ENCODE peak calls at places on chromosomes 7 and 10, in four cellular contexts. L, E, G and F are unnamed samples.

GRCh38 chr7:2990949-2991470 is 52.7 kb downstream of the CARD11 start:
- DNase-seq in L (no peak), E (no peak), G (no peak), F (no peak)

GRCh38 chr7:151817981-151818673 is 58.8 kb downstream of the PRKAG2 start:
- DNase-seq in L (no peak), E (no peak), G (no peak), F (no peak)

GRCh38 chr10:100014129-100014762 is 4.5 kb upstream of the DNMBP start:
- DNase-seq in L (no peak), E (no peak), G (no peak), F (no peak)

GRCh38 chr10:36700123-36700522 is 425.3 kb upstream of the ANKRD30A start:
- DNase-seq in L (no peak), E (no peak), G (no peak), F (no peak)

GRCh38 chr7:91940171-91940570 is 491 bp upstream of the AKAP9 start:
- DNase-seq in L (no peak), E (no peak), G (no peak), F (no peak)

GRCh38 chr10:33211123-33211878 is 123.2 kb downstream of the NRP1 start:
- DNase-seq in L (peak; percentile 67), E (no peak), G (no peak), F (peak; percentile 85)

GRCh38 chr10:8380833-8381491 is 326.5 kb downstream of the GATA3 start:
- DNase-seq in L (no peak), E (no peak), G (no peak), F (no peak)

GRCh38 chr10:131891196-131891928 is 9.4 kb upstream of the PPP2R2D start:
- DNase-seq in L (no peak), E (no peak), G (no peak), F (no peak)

GRCh38 chr10:112782176-112782907 is 167.7 kb upstream of the TCF7L2 start:
- DNase-seq in L (peak; percentile 83), E (no peak), G (no peak), F (no peak)

GRCh38 chr7:47470567-47471357 is 111.1 kb downstream of the TNS3 start:
- DNase-seq in L (no peak), E (no peak), G (peak; percentile 56), F (no peak)

GRCh38 chr10:75776738-75777504 is 345.5 kb downstream of the LRMDA start:
- DNase-seq in L (no peak), E (no peak), G (no peak), F (no peak)

GRCh38 chr7:80087768-80088170 is 46.9 kb upstream of the GNAI1 start:
- DNase-seq in L (no peak), E (no peak), G (no peak), F (no peak)

GRCh38 chr10:110260746-110261477 is 43.8 kb downstream of the SMNDC1 start:
- DNase-seq in L (no peak), E (no peak), G (no peak), F (no peak)

GRCh38 chr10:49114718-49115014 is 656 bp downstream of the VSTM4 start:
- DNase-seq in L (peak; percentile 59), E (no peak), G (no peak), F (no peak)
- TF ChIP-seq CTCF in L (no peak), E (no peak), G (no peak), F (no peak)

DNA sequence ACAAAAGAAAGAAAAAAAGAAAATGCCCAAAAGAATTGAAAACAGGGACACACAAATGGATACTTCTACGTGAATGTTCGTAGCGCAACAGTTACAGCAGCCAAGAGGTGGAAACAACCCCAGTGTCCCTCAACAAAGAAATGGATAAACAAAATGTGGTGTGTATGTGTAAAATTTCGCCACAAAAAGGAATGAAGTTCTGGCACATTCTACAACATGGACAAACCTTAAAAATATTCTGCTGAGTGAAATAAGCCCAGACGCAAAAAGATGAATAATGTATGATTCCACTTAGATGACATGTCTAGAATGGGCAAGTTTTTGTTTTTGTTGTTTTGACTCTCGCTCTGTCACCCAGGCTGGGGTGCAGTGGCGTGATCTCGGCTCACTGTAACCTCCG is 10.9 kb downstream of the UCMA start:
- DNase-seq in L (no peak), E (no peak), G (no peak), F (no peak)
- TF ChIP-seq CTCF in L (no peak), E (no peak), G (no peak), F (no peak)

DNA sequence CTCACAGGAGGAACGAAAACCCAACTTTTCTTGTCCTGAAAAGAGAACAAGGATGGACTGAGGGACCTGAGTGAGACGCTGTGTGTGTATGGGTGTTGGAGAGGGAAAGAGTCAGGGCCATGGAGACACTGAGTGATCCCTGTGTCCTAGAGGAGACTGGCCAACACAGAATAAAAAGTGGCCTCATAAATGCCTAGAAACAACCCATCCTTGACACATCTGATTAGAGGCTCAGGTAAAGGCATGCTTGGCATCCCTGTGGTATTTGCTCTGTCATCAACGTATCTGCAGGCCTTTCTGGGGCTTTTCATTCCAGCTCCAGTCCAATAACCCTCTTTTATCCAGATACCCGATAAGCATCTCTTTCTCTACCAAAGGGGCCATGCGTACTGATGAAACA is 86.3 kb downstream of the FGFR2 start:
- DNase-seq in L (no peak), E (no peak), G (no peak), F (no peak)
- TF ChIP-seq CTCF in L (no peak), E (no peak), G (no peak), F (no peak)

DNA sequence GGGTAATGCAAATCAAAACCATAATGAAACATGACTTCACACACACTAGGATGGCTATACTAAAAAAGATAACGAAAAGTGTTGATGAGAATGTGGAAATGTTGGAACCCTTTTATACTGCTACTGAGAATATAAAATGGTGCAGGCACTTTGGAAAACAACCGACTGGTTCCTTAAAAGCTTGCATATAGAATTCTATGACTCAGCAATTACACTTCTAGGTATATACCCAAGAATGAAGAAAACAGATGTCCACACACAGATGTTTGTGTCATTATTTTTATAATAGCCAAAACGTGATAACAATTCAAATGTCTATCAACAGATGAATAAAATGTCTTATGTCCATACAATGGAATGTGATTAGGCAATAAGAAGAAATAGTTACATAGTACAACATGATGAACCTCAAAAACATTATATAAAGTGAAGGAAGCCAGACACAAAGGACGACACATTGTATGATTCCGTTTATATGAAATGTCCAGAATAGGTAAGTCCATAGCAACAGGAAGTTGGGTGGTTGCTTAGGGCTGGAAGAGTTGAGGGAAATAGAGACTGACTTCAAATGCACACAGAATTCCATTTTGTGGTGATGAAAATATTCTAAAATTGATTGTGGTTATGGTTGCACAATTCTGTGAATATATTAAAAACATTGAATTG is 148.3 kb upstream of the PHYHIPL start:
- DNase-seq in L (no peak), E (no peak), G (no peak), F (no peak)
- TF ChIP-seq CTCF in L (no peak), E (no peak), G (no peak), F (no peak)

DNA sequence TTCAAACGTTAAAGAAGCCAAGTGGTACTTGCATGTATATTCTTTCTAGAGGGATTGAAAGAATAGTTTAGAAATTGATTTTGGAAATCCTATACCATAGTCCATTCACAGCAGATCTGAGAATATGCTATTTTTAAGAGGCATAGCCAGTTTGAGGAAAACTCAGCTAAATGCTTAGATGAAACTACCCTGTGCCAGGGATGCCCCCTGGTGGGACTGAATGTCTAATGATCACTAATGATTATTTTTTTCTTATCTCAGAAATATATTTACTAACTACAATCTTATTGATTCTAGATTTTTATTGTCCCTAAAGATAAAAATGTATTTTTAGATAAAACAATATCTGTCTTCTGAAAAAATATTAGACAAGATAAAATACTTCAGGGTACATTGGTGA is 844.9 kb upstream of the PHF14 start:
- DNase-seq in L (no peak), E (no peak), G (no peak), F (no peak)
- TF ChIP-seq CTCF in L (no peak), E (peak; percentile 36), G (no peak), F (no peak)